ENCODE peak calls at places on chromosomes 1 and 21, in six cellular contexts. One of them, this sample, is unnamed.

GRCh38 chr1:71693581-71693980 is 588.8 kb downstream of the NEGR1 start:
- DNase-seq in A549: no peak
- DNase-seq in K562: no peak
- DNase-seq in dorsolateral prefrontal cortex: no peak
- DNase-seq in Karpas-422: no peak
- DNase-seq in H9: no peak
- DNase-seq in this sample: no peak

GRCh38 chr1:110205591-110206155 is 4.4 kb upstream of the KCNC4 start:
- DNase-seq in A549: no peak
- DNase-seq in K562: no peak
- DNase-seq in dorsolateral prefrontal cortex: no peak
- DNase-seq in Karpas-422: no peak
- DNase-seq in H9: no peak
- DNase-seq in this sample: no peak

GRCh38 chr1:28955930-28956552 is 41.7 kb downstream of the EPB41 start:
- DNase-seq in A549: no peak
- DNase-seq in K562: no peak
- DNase-seq in dorsolateral prefrontal cortex: no peak
- DNase-seq in Karpas-422: no peak
- DNase-seq in H9: no peak
- DNase-seq in this sample: no peak

GRCh38 chr1:62962794-62963776 is 179.2 kb downstream of the ATG4C start:
- DNase-seq in A549: peak; percentile 37
- DNase-seq in K562: peak; percentile 59
- DNase-seq in dorsolateral prefrontal cortex: no peak
- DNase-seq in Karpas-422: peak; percentile 78
- DNase-seq in H9: peak; percentile 91
- DNase-seq in this sample: no peak

GRCh38 chr21:29939859-29940245 is at the start of gene GRIK1:
- DNase-seq in A549: no peak
- DNase-seq in K562: peak; percentile 17
- DNase-seq in dorsolateral prefrontal cortex: no peak
- DNase-seq in Karpas-422: no peak
- DNase-seq in H9: peak; percentile 46
- DNase-seq in this sample: peak; percentile 19

GRCh38 chr1:171226757-171227370 is 21.4 kb upstream of the FMO1 start:
- DNase-seq in A549: peak; percentile 43
- DNase-seq in K562: peak; percentile 47
- DNase-seq in dorsolateral prefrontal cortex: no peak
- DNase-seq in Karpas-422: peak; percentile 85
- DNase-seq in H9: peak; percentile 72
- DNase-seq in this sample: no peak

GRCh38 chr1:237873487-237873927 is 17.2 kb downstream of the ZP4 start:
- DNase-seq in A549: peak; percentile 40
- DNase-seq in K562: no peak
- DNase-seq in dorsolateral prefrontal cortex: no peak
- DNase-seq in Karpas-422: no peak
- DNase-seq in H9: peak; percentile 59
- DNase-seq in this sample: no peak

GRCh38 chr1:152869808-152870419 is 8.2 kb upstream of the SMCP start:
- DNase-seq in A549: peak; percentile 81
- DNase-seq in K562: peak; percentile 77
- DNase-seq in dorsolateral prefrontal cortex: no peak
- DNase-seq in Karpas-422: peak; percentile 89
- DNase-seq in H9: peak; percentile 35
- DNase-seq in this sample: peak; percentile 8

GRCh38 chr1:239457491-239458488 is 71.4 kb downstream of the CHRM3 start:
- DNase-seq in A549: no peak
- DNase-seq in K562: no peak
- DNase-seq in dorsolateral prefrontal cortex: no peak
- DNase-seq in Karpas-422: no peak
- DNase-seq in H9: no peak
- DNase-seq in this sample: no peak

GRCh38 chr1:99481391-99481996 is 164.4 kb upstream of the PALMD start:
- DNase-seq in A549: peak; percentile 2
- DNase-seq in K562: peak; percentile 38
- DNase-seq in dorsolateral prefrontal cortex: no peak
- DNase-seq in Karpas-422: peak; percentile 84
- DNase-seq in H9: no peak
- DNase-seq in this sample: peak; percentile 2

GRCh38 chr1:241738710-241739109 is 86.6 kb downstream of the WDR64 start:
- DNase-seq in A549: no peak
- DNase-seq in K562: no peak
- DNase-seq in dorsolateral prefrontal cortex: no peak
- DNase-seq in Karpas-422: no peak
- DNase-seq in H9: no peak
- DNase-seq in this sample: no peak

GRCh38 chr1:76059461-76059860 is 15.1 kb upstream of the ST6GALNAC3 start:
- DNase-seq in A549: no peak
- DNase-seq in K562: no peak
- DNase-seq in dorsolateral prefrontal cortex: no peak
- DNase-seq in Karpas-422: no peak
- DNase-seq in H9: no peak
- DNase-seq in this sample: no peak

GRCh38 chr1:37808369-37809319 is 636 bp upstream of the YRDC start:
- DNase-seq in A549: peak; percentile 75
- DNase-seq in K562: peak; percentile 92
- DNase-seq in dorsolateral prefrontal cortex: peak; percentile 89
- DNase-seq in Karpas-422: peak; percentile 73
- DNase-seq in H9: peak; percentile 48
- DNase-seq in this sample: peak; percentile 70

GRCh38 chr21:27171704-27172103 is 204.8 kb upstream of the ADAMTS5 start:
- DNase-seq in A549: no peak
- DNase-seq in K562: no peak
- DNase-seq in dorsolateral prefrontal cortex: no peak
- DNase-seq in Karpas-422: no peak
- DNase-seq in H9: no peak
- DNase-seq in this sample: no peak

GRCh38 chr1:247228133-247228532 is 27.7 kb upstream of the VN1R5 start:
- DNase-seq in A549: no peak
- DNase-seq in K562: peak; percentile 29
- DNase-seq in dorsolateral prefrontal cortex: no peak
- DNase-seq in Karpas-422: no peak
- DNase-seq in H9: no peak
- DNase-seq in this sample: no peak

GRCh38 chr1:171727778-171728177 is 14.1 kb downstream of the VAMP4 start:
- DNase-seq in A549: no peak
- DNase-seq in K562: no peak
- DNase-seq in dorsolateral prefrontal cortex: no peak
- DNase-seq in Karpas-422: no peak
- DNase-seq in H9: no peak
- DNase-seq in this sample: no peak

GRCh38 chr1:64659478-64659877 is 85.4 kb upstream of the RAVER2 start:
- DNase-seq in A549: no peak
- DNase-seq in K562: no peak
- DNase-seq in dorsolateral prefrontal cortex: no peak
- DNase-seq in Karpas-422: no peak
- DNase-seq in H9: no peak
- DNase-seq in this sample: no peak

GRCh38 chr21:42377951-42378340 is 11.6 kb upstream of the TFF1 start:
- DNase-seq in A549: no peak
- DNase-seq in K562: no peak
- DNase-seq in dorsolateral prefrontal cortex: peak; percentile 25
- DNase-seq in Karpas-422: no peak
- DNase-seq in H9: no peak
- DNase-seq in this sample: no peak

GRCh38 chr1:161085165-161085564 is 4.2 kb downstream of the NECTIN4 start:
- DNase-seq in A549: no peak
- DNase-seq in K562: no peak
- DNase-seq in dorsolateral prefrontal cortex: no peak
- DNase-seq in Karpas-422: no peak
- DNase-seq in H9: no peak
- DNase-seq in this sample: no peak

GRCh38 chr1:159960721-159961381 is 6.8 kb upstream of the SLAMF9 start:
- DNase-seq in A549: no peak
- DNase-seq in K562: no peak
- DNase-seq in dorsolateral prefrontal cortex: no peak
- DNase-seq in Karpas-422: no peak
- DNase-seq in H9: peak; percentile 21
- DNase-seq in this sample: no peak

GRCh38 chr21:45158491-45159423 is 84.4 kb downstream of the ADARB1 start:
- DNase-seq in A549: no peak
- DNase-seq in K562: no peak
- DNase-seq in dorsolateral prefrontal cortex: no peak
- DNase-seq in Karpas-422: peak; percentile 83
- DNase-seq in H9: no peak
- DNase-seq in this sample: no peak
- H3K27ac ChIP-seq in A549: no peak overlapping the region
- H3K27ac ChIP-seq in K562: no peak overlapping the region
- H3K27ac ChIP-seq in dorsolateral prefrontal cortex: no peak overlapping the region
- H3K27ac ChIP-seq in Karpas-422: peak overlapping the region; percentile 24
- H3K27ac ChIP-seq in H9: no peak overlapping the region
- H3K27ac ChIP-seq in this sample: no peak overlapping the region

DNA sequence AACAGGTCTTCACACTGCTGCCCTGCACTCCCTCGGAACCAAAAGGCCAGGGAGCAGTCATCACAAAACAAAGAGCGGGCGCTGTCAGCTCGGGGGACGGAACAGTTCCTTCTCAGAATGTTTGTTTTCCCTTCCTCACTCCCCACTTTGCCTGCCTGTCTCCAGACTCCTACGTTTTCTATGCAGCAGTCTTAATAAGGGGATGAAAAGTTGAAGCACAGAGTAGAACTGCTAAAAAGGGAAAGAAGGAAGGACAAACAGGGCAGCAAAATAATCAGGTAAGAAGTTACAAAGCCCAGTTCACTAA is 738 bp upstream of the GPR161 start:
- DNase-seq in A549: no peak
- DNase-seq in K562: no peak
- DNase-seq in dorsolateral prefrontal cortex: no peak
- DNase-seq in Karpas-422: no peak
- DNase-seq in H9: no peak
- DNase-seq in this sample: no peak
- H3K27ac ChIP-seq in A549: peak overlapping the region; percentile 92
- H3K27ac ChIP-seq in K562: no peak overlapping the region
- H3K27ac ChIP-seq in dorsolateral prefrontal cortex: peak overlapping the region; percentile 78
- H3K27ac ChIP-seq in Karpas-422: no peak overlapping the region
- H3K27ac ChIP-seq in H9: no peak overlapping the region
- H3K27ac ChIP-seq in this sample: no peak overlapping the region

GRCh38 chr1:67563684-67564083 is 121.3 kb upstream of the GADD45A start:
- DNase-seq in A549: no peak
- DNase-seq in K562: no peak
- DNase-seq in dorsolateral prefrontal cortex: no peak
- DNase-seq in Karpas-422: no peak
- DNase-seq in H9: no peak
- DNase-seq in this sample: no peak
- H3K27ac ChIP-seq in A549: no peak overlapping the region
- H3K27ac ChIP-seq in K562: no peak overlapping the region
- H3K27ac ChIP-seq in dorsolateral prefrontal cortex: no peak overlapping the region
- H3K27ac ChIP-seq in Karpas-422: no peak overlapping the region
- H3K27ac ChIP-seq in H9: no peak overlapping the region
- H3K27ac ChIP-seq in this sample: no peak overlapping the region

DNA sequence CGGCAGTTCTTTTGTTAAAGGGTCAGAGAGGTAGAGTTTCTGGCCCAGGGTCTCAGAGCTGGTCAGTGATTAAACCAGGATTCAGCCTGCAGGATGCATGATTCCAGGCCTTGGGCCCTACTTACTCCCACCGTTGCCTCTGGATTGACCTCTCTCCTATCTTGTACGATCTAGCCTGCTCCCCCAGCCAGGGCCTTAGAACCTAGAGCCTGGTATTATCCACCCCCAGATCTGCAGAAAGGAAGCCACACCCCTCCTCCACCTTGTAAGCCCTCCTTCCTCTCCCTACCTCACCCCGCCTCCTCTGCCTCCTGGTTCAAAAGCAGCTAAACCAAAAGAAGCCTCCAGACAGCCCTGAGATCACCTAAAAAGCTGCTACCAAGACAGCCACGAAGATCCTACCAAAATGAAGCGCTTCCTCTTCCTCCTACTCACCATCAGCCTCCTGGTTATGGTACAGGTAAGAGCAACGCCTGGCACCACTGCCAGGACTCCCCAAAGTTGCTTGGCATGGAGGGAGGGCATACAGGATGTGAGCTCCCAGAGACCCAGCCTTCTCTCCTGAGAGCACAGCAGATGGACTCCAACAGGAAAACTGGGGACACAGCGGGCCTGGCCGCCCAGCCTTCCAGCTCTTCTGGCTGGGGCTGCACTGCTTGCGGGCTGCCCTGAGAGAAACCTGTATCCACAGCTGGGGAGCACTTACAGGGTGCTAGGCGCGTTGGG is at the start of gene CD52:
- DNase-seq in A549: no peak
- DNase-seq in K562: peak; percentile 86
- DNase-seq in dorsolateral prefrontal cortex: no peak
- DNase-seq in Karpas-422: peak; percentile 93
- DNase-seq in H9: peak; percentile 78
- DNase-seq in this sample: no peak
- H3K27ac ChIP-seq in A549: no peak within 1 kb of the TSS
- H3K27ac ChIP-seq in K562: peak within 1 kb of the TSS; percentile 68
- H3K27ac ChIP-seq in dorsolateral prefrontal cortex: no peak within 1 kb of the TSS
- H3K27ac ChIP-seq in Karpas-422: peak within 1 kb of the TSS; percentile 87
- H3K27ac ChIP-seq in H9: no peak within 1 kb of the TSS
- H3K27ac ChIP-seq in this sample: no peak within 1 kb of the TSS

GRCh38 chr1:117580882-117581281 is 25.0 kb upstream of the TENT5C start:
- DNase-seq in A549: no peak
- DNase-seq in K562: no peak
- DNase-seq in dorsolateral prefrontal cortex: no peak
- DNase-seq in Karpas-422: no peak
- DNase-seq in H9: no peak
- DNase-seq in this sample: no peak
- H3K27ac ChIP-seq in A549: no peak overlapping the region
- H3K27ac ChIP-seq in K562: no peak overlapping the region
- H3K27ac ChIP-seq in dorsolateral prefrontal cortex: no peak overlapping the region
- H3K27ac ChIP-seq in Karpas-422: no peak overlapping the region
- H3K27ac ChIP-seq in H9: no peak overlapping the region
- H3K27ac ChIP-seq in this sample: no peak overlapping the region

DNA sequence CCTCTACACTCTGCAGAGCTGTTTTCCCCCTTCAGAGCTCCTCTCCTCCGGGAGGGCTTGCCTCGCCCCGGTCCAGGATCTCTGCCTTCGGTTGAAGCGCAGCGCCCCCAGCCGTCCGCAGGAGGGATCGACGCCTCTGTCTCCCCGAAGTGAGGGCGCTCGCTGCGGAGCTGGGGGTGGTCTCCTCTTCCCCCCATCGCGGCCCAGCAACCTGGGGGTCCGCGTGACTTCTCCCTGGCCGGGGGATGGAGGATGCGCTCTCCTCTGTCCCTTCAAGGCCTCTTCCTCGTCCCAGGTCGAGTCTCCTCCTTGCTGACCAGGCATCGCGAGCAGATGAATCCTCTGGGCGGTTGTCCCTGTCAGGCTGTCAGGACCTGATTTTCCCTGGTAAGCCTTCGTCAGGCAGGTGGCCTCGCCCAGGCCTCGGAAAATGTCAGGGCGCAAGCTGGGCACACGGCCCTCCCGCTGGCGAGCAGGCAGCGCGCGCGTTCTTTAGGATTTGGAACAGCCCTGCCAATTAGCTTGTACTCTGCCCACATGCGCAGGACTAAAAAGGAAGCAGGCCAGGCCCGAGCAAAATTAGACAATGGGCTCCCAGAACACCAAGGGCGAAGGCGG is 90.5 kb downstream of the EDEM3 start:
- DNase-seq in A549: peak; percentile 51
- DNase-seq in K562: peak; percentile 82
- DNase-seq in dorsolateral prefrontal cortex: peak; percentile 73
- DNase-seq in Karpas-422: peak; percentile 45
- DNase-seq in H9: peak; percentile 89
- DNase-seq in this sample: peak; percentile 71
- H3K27ac ChIP-seq in A549: peak overlapping the region; percentile 75
- H3K27ac ChIP-seq in K562: no peak overlapping the region
- H3K27ac ChIP-seq in dorsolateral prefrontal cortex: peak overlapping the region; percentile 53
- H3K27ac ChIP-seq in Karpas-422: no peak overlapping the region
- H3K27ac ChIP-seq in H9: no peak overlapping the region
- H3K27ac ChIP-seq in this sample: peak overlapping the region; percentile 40